ENCODE peak calls at places on chromosomes 5 and 9, in ten cellular contexts. H is stomach, P is suprapubic skin, U is body of pancreas, L is upper lobe of right lung, B is GM23248, Y is right atrium auricular region, I is colonic mucosa, Q is K562, K is endothelial cell of umbilical vein. N is an unnamed sample. For H3K4me1, the result is how much of the 10 kb centered on the place peaks cover.

GRCh38 chr9:88280816-88281382 is 107.3 kb upstream of the SPIN1 start:
- DNase-seq in H (no peak), P (no peak), U (no peak), L (peak), B (peak), Y (no peak), I (no peak), Q (no peak), K (no peak), N (peak)

GRCh38 chr5:127804886-127805426 is 101.8 kb downstream of the CCDC192 start:
- DNase-seq in H (no peak), P (no peak), U (no peak), L (no peak), B (peak), Y (no peak), I (no peak), Q (no peak), K (no peak), N (peak)

GRCh38 chr5:57804007-57804444 is 321.4 kb upstream of the ACTBL2 start:
- DNase-seq in H (no peak), P (no peak), U (no peak), L (no peak), B (peak), Y (no peak), I (no peak), Q (no peak), K (no peak), N (peak)

GRCh38 chr9:10146517-10147331 is 466.1 kb downstream of the PTPRD start:
- DNase-seq in H (no peak), P (no peak), U (no peak), L (no peak), B (no peak), Y (no peak), I (no peak), Q (no peak), K (no peak), N (no peak)

GRCh38 chr5:131867524-131867923 is 70.7 kb upstream of the FNIP1 start:
- DNase-seq in H (no peak), P (no peak), U (no peak), L (no peak), B (no peak), Y (no peak), I (no peak), Q (no peak), K (no peak), N (no peak)

GRCh38 chr5:41508696-41509398 is 1.6 kb downstream of the PLCXD3 start:
- DNase-seq in H (no peak), P (no peak), U (no peak), L (no peak), B (no peak), Y (no peak), I (no peak), Q (no peak), K (no peak), N (no peak)

GRCh38 chr5:132759114-132760042 is 12.2 kb downstream of the CCNI2 start:
- DNase-seq in H (no peak), P (no peak), U (no peak), L (no peak), B (no peak), Y (peak), I (no peak), Q (no peak), K (no peak), N (no peak)

GRCh38 chr5:143796753-143797152 is 15.2 kb upstream of the HMHB1 start:
- DNase-seq in H (no peak), P (no peak), U (no peak), L (no peak), B (no peak), Y (no peak), I (no peak), Q (no peak), K (no peak), N (no peak)

GRCh38 chr5:22372376-22372775 is 480.8 kb downstream of the CDH12 start:
- DNase-seq in H (no peak), P (no peak), U (no peak), L (no peak), B (peak), Y (no peak), I (no peak), Q (no peak), K (no peak), N (peak)

GRCh38 chr5:140875085-140876065 is at the start of gene PCDHA12:
- DNase-seq in H (no peak), P (no peak), U (no peak), L (no peak), B (no peak), Y (no peak), I (no peak), Q (no peak), K (no peak), N (no peak)

GRCh38 chr5:168611163-168611562 is 32.0 kb upstream of the PANK3 start:
- DNase-seq in H (no peak), P (no peak), U (no peak), L (no peak), B (peak), Y (no peak), I (no peak), Q (no peak), K (no peak), N (peak)

GRCh38 chr5:137822158-137822764 is 45.4 kb upstream of the MYOT start:
- DNase-seq in H (peak), P (no peak), U (peak), L (no peak), B (peak), Y (no peak), I (peak), Q (peak), K (peak), N (peak)

GRCh38 chr9:110307191-110307590 is 30.5 kb downstream of the TXNDC8 start:
- DNase-seq in H (no peak), P (no peak), U (no peak), L (no peak), B (no peak), Y (no peak), I (no peak), Q (no peak), K (no peak), N (no peak)

GRCh38 chr9:135286961-135287360 is 192.6 kb upstream of the PPP1R26 start:
- DNase-seq in H (no peak), P (no peak), U (no peak), L (no peak), B (no peak), Y (no peak), I (no peak), Q (no peak), K (no peak), N (no peak)

GRCh38 chr9:114906922-114907571 is 23.3 kb downstream of the TNFSF8 start:
- DNase-seq in H (no peak), P (no peak), U (no peak), L (no peak), B (peak), Y (no peak), I (no peak), Q (no peak), K (peak), N (peak)

GRCh38 chr5:176768174-176768970 is 42.0 kb upstream of the UNC5A start:
- DNase-seq in H (no peak), P (peak), U (no peak), L (peak), B (no peak), Y (peak), I (peak), Q (no peak), K (no peak), N (no peak)

GRCh38 chr9:36148652-36149051 is 12.1 kb downstream of the GLIPR2 start:
- DNase-seq in H (peak), P (peak), U (peak), L (peak), B (peak), Y (peak), I (peak), Q (peak), K (peak), N (peak)

GRCh38 chr5:151137067-151137825 is 20.3 kb downstream of the ANXA6 start:
- DNase-seq in H (no peak), P (no peak), U (no peak), L (no peak), B (no peak), Y (no peak), I (no peak), Q (no peak), K (no peak), N (no peak)

GRCh38 chr9:130707225-130707976 is 13.8 kb downstream of the EXOSC2 start:
- DNase-seq in H (peak), P (peak), U (peak), L (no peak), B (peak), Y (peak), I (peak), Q (no peak), K (peak), N (peak)

GRCh38 chr5:134236820-134237219 is 10.9 kb upstream of the PPP2CA start:
- DNase-seq in H (no peak), P (no peak), U (no peak), L (no peak), B (no peak), Y (no peak), I (no peak), Q (no peak), K (no peak), N (no peak)

GRCh38 chr5:72392326-72392733 is 72.2 kb downstream of the PTCD2 start:
- DNase-seq in H (no peak), P (no peak), U (no peak), L (no peak), B (peak), Y (no peak), I (no peak), Q (no peak), K (no peak), N (peak)

GRCh38 chr5:75611324-75612210 is at the start of gene ANKDD1B:
- DNase-seq in H (peak), P (peak), U (peak), L (peak), B (peak), Y (no peak), I (peak), Q (no peak), K (peak), N (peak)

GRCh38 chr9:88614359-88614758 is 79.4 kb downstream of the NXNL2 start:
- DNase-seq in H (no peak), P (no peak), U (no peak), L (no peak), B (no peak), Y (no peak), I (no peak), Q (no peak), K (no peak), N (no peak)

GRCh38 chr5:169626779-169627178 is 10.3 kb upstream of the DOCK2 start:
- DNase-seq in H (no peak), P (no peak), U (no peak), L (no peak), B (peak), Y (no peak), I (no peak), Q (no peak), K (peak), N (peak)

GRCh38 chr5:87169300-87169991 is 98.2 kb upstream of the RASA1 start:
- DNase-seq in H (no peak), P (no peak), U (no peak), L (no peak), B (peak), Y (no peak), I (no peak), Q (no peak), K (peak), N (peak)

GRCh38 chr9:13445123-13445522 is 165.6 kb upstream of the MPDZ start:
- DNase-seq in H (no peak), P (no peak), U (no peak), L (no peak), B (no peak), Y (no peak), I (no peak), Q (no peak), K (no peak), N (no peak)

GRCh38 chr5:1293997-1294838 is 650 bp downstream of the TERT start:
- DNase-seq in H (peak), P (peak), U (no peak), L (no peak), B (no peak), Y (no peak), I (peak), Q (peak), K (no peak), N (no peak)

GRCh38 chr9:130940693-130941576 is 1.9 kb upstream of the FIBCD1 start:
- DNase-seq in H (peak), P (no peak), U (peak), L (peak), B (peak), Y (peak), I (peak), Q (peak), K (peak), N (peak)

GRCh38 chr5:123456242-123456641 is 33.0 kb upstream of the CEP120 start:
- DNase-seq in H (no peak), P (no peak), U (no peak), L (no peak), B (no peak), Y (no peak), I (no peak), Q (no peak), K (no peak), N (no peak)

DNA sequence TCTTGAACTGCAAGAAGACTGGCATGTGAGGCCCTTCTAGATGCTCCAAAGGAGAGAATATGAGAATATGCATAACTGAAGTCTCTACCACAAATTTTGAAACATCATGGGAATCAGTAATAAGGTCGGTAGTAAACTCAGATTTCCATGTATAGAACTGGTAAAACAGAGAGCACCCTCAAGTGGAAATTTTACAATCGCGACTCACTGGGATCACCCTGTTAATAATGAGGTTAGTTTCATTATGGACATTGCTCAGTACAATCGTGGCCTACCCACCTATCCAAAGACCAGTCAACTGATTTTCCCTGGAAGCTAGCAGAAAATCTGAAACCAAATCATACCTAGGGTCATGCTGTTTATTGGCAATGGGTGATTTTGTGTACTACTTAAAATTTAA is 308.1 kb downstream of the ACTL7B start:
- DNase-seq in H (no peak), P (no peak), U (no peak), L (no peak), B (no peak), Y (no peak), I (no peak), Q (no peak), K (no peak), N (no peak)
- H3K4me1 ChIP-seq in H (under half), P (under half), U (under half), L (under half), B (under half), Y (under half), I (under half), Q (under half), K (under half), N (under half)

GRCh38 chr5:148140846-148141245 is 27.5 kb upstream of the SPINK14 start:
- DNase-seq in H (no peak), P (no peak), U (no peak), L (no peak), B (no peak), Y (no peak), I (no peak), Q (no peak), K (no peak), N (no peak)
- H3K4me1 ChIP-seq in H (under half), P (under half), U (under half), L (under half), B (under half), Y (under half), I (under half), Q (under half), K (under half), N (under half)

DNA sequence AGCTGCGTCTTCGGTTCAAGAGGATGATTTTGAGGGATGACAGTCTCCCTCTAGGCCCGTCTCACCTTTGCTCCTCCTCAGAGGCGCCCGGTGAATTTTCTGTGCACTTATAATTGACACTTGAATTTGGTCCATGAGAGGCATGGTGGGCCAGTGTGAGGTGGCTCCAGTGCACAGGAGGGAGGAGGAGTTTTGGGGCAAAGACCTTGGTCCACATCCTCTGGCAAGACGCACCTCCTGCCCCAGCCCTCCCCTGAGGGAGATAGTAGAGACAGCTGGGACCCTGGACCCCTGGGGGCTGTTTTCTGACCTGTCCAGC is 28.1 kb downstream of the FGD3 start:
- DNase-seq in H (no peak), P (no peak), U (no peak), L (peak), B (no peak), Y (no peak), I (no peak), Q (no peak), K (no peak), N (no peak)
- H3K4me1 ChIP-seq in H (half or more), P (under half), U (under half), L (under half), B (under half), Y (under half), I (under half), Q (under half), K (under half), N (under half)

DNA sequence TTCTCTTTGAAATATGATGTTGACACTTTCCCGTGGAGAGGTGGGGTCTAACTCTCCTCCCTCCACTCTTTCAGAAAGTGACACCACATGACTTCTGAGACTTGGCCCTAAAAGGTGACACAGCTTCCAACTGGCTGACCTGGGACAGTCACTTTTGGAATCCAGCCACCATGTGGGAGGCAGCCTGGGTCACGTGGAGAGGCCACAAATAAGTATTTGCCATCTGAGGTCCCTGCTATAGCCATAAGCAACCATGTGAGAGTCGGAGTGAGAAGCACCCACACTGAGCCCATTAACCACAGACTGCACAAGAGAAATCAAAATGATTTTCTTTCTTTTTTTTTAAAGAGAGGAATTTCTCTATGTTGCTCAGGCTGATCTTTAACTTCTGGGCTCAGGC is 4.1 kb upstream of the PHYKPL start:
- DNase-seq in H (no peak), P (no peak), U (peak), L (peak), B (no peak), Y (peak), I (peak), Q (no peak), K (no peak), N (no peak)
- H3K4me1 ChIP-seq in H (half or more), P (half or more), U (under half), L (half or more), B (under half), Y (half or more), I (under half), Q (under half), K (under half), N (under half)

GRCh38 chr9:136751814-136752213 is 3.5 kb upstream of the LCN6 start:
- DNase-seq in H (no peak), P (no peak), U (no peak), L (no peak), B (no peak), Y (no peak), I (no peak), Q (no peak), K (no peak), N (no peak)
- H3K4me1 ChIP-seq in H (under half), P (under half), U (under half), L (under half), B (under half), Y (under half), I (under half), Q (under half), K (under half), N (under half)